ENCODE peak calls at places on chromosomes 6 and 20, in four cellular contexts. Q, O, B and H are unnamed samples. For H3K4me1, the result is how much of the 10 kb centered on the place peaks cover.

GRCh38 chr6:112298816-112299281 is 44.5 kb upstream of the LAMA4 start:
- DNase-seq in Q (no peak), O (no peak), B (no peak), H (no peak)

GRCh38 chr6:3229566-3230274 is 2.3 kb upstream of the TUBB2B start:
- DNase-seq in Q (no peak), O (no peak), B (no peak), H (no peak)

GRCh38 chr6:5763407-5763806 is 243.3 kb downstream of the NRN1 start:
- DNase-seq in Q (no peak), O (no peak), B (no peak), H (no peak)

GRCh38 chr20:14343658-14344057 is 6.2 kb upstream of the FLRT3 start:
- DNase-seq in Q (no peak), O (no peak), B (no peak), H (no peak)

GRCh38 chr20:51750037-51750769 is 18.0 kb downstream of the ATP9A start:
- DNase-seq in Q (peak), O (peak), B (peak), H (peak)

GRCh38 chr6:143570147-143570853 is 58.8 kb upstream of the FUCA2 start:
- DNase-seq in Q (no peak), O (no peak), B (no peak), H (no peak)

GRCh38 chr20:36252511-36252910 is 16.2 kb downstream of the AAR2 start:
- DNase-seq in Q (no peak), O (no peak), B (no peak), H (no peak)

GRCh38 chr6:39344821-39345280 is 22.3 kb upstream of the KCNK16 start:
- DNase-seq in Q (no peak), O (no peak), B (no peak), H (no peak)

GRCh38 chr6:155524249-155524651 is 68.6 kb upstream of the NOX3 start:
- DNase-seq in Q (no peak), O (no peak), B (no peak), H (no peak)

GRCh38 chr6:54267798-54268197 is 40.4 kb upstream of the TINAG start:
- DNase-seq in Q (peak), O (no peak), B (no peak), H (no peak)

GRCh38 chr20:58173930-58174707 is 54.3 kb downstream of the ANKRD60 start:
- DNase-seq in Q (no peak), O (peak), B (peak), H (peak)

GRCh38 chr6:149128489-149129145 is 188.9 kb upstream of the TAB2 start:
- DNase-seq in Q (no peak), O (peak), B (no peak), H (no peak)

GRCh38 chr6:151239603-151240035 is at the start of gene AKAP12:
- DNase-seq in Q (no peak), O (peak), B (peak), H (no peak)

GRCh38 chr6:131215212-131215611 is 79.9 kb downstream of the AKAP7 start:
- DNase-seq in Q (no peak), O (no peak), B (no peak), H (no peak)

GRCh38 chr20:8853805-8854338 is 215.0 kb upstream of the PLCB4 start:
- DNase-seq in Q (peak), O (no peak), B (no peak), H (no peak)

GRCh38 chr20:62640870-62641748 is 1.2 kb upstream of the SLCO4A1 start:
- DNase-seq in Q (no peak), O (no peak), B (no peak), H (no peak)

GRCh38 chr20:53752971-53753879 is 159.6 kb upstream of the ZNF217 start:
- DNase-seq in Q (no peak), O (no peak), B (no peak), H (no peak)

GRCh38 chr6:26170181-26170580 is 83.0 kb downstream of the HFE start:
- DNase-seq in Q (no peak), O (no peak), B (no peak), H (no peak)

GRCh38 chr20:17888044-17888443 is 80.5 kb downstream of the SNX5 start:
- DNase-seq in Q (no peak), O (no peak), B (no peak), H (no peak)

GRCh38 chr6:157528931-157529653 is 148.1 kb downstream of the ZDHHC14 start:
- DNase-seq in Q (no peak), O (no peak), B (no peak), H (no peak)

GRCh38 chr6:1321715-1322114 is 9.8 kb downstream of the FOXQ1 start:
- DNase-seq in Q (no peak), O (no peak), B (no peak), H (no peak)

GRCh38 chr20:35303735-35304431 is 11.7 kb upstream of the FAM83C start:
- DNase-seq in Q (peak), O (peak), B (peak), H (peak)

GRCh38 chr6:16105874-16106273 is 23.0 kb upstream of the MYLIP start:
- DNase-seq in Q (no peak), O (no peak), B (no peak), H (no peak)

GRCh38 chr6:167568407-167569024 is 243.6 kb downstream of the TTLL2 start:
- DNase-seq in Q (no peak), O (no peak), B (no peak), H (no peak)

GRCh38 chr20:10448270-10449156 is 13.4 kb downstream of the SLX4IP start:
- DNase-seq in Q (no peak), O (no peak), B (no peak), H (no peak)

GRCh38 chr6:85126448-85127178 is 323.3 kb upstream of the NT5E start:
- DNase-seq in Q (peak), O (no peak), B (peak), H (peak)

GRCh38 chr20:40532103-40532502 is 156.9 kb downstream of the MAFB start:
- DNase-seq in Q (no peak), O (no peak), B (no peak), H (no peak)

GRCh38 chr6:149060985-149061760 is 256.3 kb upstream of the TAB2 start:
- DNase-seq in Q (peak), O (no peak), B (no peak), H (no peak)

GRCh38 chr6:70108230-70108629 is 194.7 kb downstream of the COL9A1 start:
- DNase-seq in Q (no peak), O (no peak), B (no peak), H (no peak)

GRCh38 chr6:36755435-36756348 is 58.1 kb downstream of the RAB44 start:
- DNase-seq in Q (no peak), O (no peak), B (no peak), H (no peak)

GRCh38 chr6:133503330-133503729 is 262.2 kb downstream of the EYA4 start:
- DNase-seq in Q (no peak), O (no peak), B (no peak), H (no peak)

GRCh38 chr6:23654745-23655144 is 471.3 kb upstream of the NRSN1 start:
- DNase-seq in Q (no peak), O (no peak), B (no peak), H (no peak)

GRCh38 chr20:51467971-51468626 is 74.4 kb downstream of the NFATC2 start:
- DNase-seq in Q (no peak), O (peak), B (no peak), H (no peak)

GRCh38 chr6:54864272-54864671 is 17.7 kb downstream of the FAM83B start:
- DNase-seq in Q (no peak), O (no peak), B (no peak), H (no peak)

GRCh38 chr6:113758725-113759576 is 98.2 kb upstream of the MARCKS start:
- DNase-seq in Q (no peak), O (no peak), B (no peak), H (no peak)

GRCh38 chr6:143965503-143966171 is 42.4 kb downstream of the PLAGL1 start:
- DNase-seq in Q (no peak), O (no peak), B (no peak), H (no peak)

GRCh38 chr6:52420668-52421358 is 671 bp downstream of the EFHC1 start:
- DNase-seq in Q (no peak), O (peak), B (no peak), H (no peak)

GRCh38 chr20:50029697-50030428 is 47.1 kb downstream of the SNAI1 start:
- DNase-seq in Q (peak), O (peak), B (peak), H (no peak)

GRCh38 chr6:30670760-30671527 is 1.9 kb downstream of the DHX16 start:
- DNase-seq in Q (no peak), O (no peak), B (no peak), H (no peak)
- TF ChIP-seq CTCF in Q (no peak), O (no peak), B (no peak), H (no peak)

GRCh38 chr20:44432618-44433577 is 42.8 kb upstream of the TTPAL start:
- DNase-seq in Q (no peak), O (peak), B (no peak), H (no peak)
- H3K4me1 ChIP-seq in Q (under half), O (under half), B (under half), H (under half)

DNA sequence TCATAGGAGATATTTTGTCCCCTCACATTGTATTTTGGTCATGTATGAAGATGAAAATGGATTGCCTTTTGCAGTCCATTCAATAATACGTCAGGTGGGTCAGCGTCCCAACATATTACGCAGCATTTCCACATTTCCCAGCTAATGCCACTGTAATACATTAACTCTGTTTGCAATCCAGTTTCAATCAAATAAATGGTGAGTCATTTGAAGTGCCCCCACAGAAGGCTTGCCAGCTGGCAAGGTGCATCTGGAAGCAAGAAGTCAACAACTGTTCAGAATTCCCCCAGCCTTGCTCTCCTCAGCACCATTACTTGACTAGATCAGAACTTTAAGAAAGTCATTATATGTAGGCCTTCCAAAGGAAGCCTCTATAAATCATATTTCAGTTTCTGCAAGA is 50.4 kb downstream of the PHACTR1 start:
- DNase-seq in Q (no peak), O (no peak), B (no peak), H (no peak)
- H3K4me3 ChIP-seq in Q (no peak), O (no peak), B (no peak), H (no peak)

DNA sequence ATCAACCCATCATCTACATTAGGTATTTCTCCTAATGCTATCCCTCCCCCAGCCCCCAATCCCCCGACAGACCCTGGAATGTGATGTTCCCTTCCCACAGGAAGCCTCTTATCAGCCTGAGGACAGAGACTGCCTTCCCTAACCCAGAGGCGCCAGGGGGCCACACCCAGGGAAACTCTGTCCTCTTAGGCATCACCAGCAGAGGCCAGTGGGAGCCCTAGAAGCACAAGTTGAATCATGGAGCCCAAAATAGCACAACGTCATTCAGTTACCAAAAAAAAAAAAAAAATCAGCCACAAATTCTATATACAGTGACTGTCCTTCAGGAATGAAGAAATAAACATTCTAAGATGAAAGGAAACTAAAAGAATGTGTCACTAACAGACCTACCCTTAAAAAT is 625.7 kb downstream of the TFAP2A start:
- DNase-seq in Q (no peak), O (no peak), B (no peak), H (no peak)
- TF ChIP-seq CTCF in Q (no peak), O (no peak), B (no peak), H (no peak)

DNA sequence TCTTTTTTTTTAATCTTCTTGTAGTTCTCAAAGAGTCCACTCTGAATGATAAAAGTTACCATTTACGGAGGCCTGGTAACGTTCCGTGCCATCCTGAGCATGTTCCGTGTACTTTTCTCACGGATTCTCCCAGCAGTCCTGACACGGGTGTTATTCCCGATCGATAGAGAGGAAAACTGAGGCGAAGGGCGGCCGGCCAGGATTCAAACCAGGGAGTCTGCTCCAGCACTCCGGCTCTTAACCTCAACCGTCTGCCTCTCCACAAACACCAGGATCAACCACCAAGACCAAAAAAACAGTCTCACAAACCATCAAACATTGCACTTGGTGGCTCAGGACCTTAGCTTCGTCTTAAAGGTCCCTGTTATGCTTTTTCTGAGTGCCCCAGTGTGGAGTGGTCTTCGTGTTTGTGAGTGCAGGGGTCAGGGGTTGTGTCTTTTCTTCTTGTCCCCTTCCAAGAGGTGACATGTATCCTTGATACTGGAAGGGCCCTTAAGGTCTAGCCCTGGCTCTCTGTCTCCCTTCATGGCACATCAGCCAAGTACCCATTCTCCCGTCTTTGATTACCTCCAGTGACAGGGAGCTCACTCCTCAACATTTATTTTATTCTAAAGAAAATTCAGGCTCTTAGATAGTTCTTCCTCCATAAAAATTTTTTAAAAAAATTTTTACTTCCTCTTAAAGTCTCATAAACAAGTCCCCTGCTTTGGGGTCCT is 35.1 kb downstream of the SRC start:
- DNase-seq in Q (no peak), O (peak), B (no peak), H (peak)
- H3K4me1 ChIP-seq in Q (under half), O (under half), B (under half), H (under half)

GRCh38 chr6:44126320-44127149 is 717 bp downstream of the MRPL14 start:
- DNase-seq in Q (peak), O (peak), B (peak), H (peak)
- H3K4me3 ChIP-seq in Q (peak), O (peak), B (peak), H (peak)

GRCh38 chr20:7540018-7540417 is 400.2 kb downstream of the HAO1 start:
- DNase-seq in Q (no peak), O (no peak), B (no peak), H (no peak)
- TF ChIP-seq CTCF in Q (no peak), O (no peak), B (no peak), H (no peak)